ENCODE peak calls at places on chromosomes 4 and X, in ten cellular contexts. Y is mesenchymal stem cell, G is GM12864, P is DND-41, M is A549, K is ascending aorta, Q is H7, O is mesendoderm, C is H1, S is retinal pigment epithelial cell. T is an unnamed sample.

GRCh38 chr4:175469519-175469918 is 342.5 kb downstream of the GPM6A start:
- DNase-seq in Y (peak), G (no peak), P (no peak), M (peak), K (no peak), Q (no peak), O (peak), C (peak), S (no peak), T (no peak)

GRCh38 chrX:140701480-140701879 is 8.1 kb upstream of the LINC00632 start:
- DNase-seq in Y (peak), G (no peak), P (no peak), M (peak), K (no peak), Q (no peak), O (no peak), C (no peak), S (no peak), T (no peak)

GRCh38 chr4:5619913-5620625 is 88.3 kb downstream of the EVC2 start:
- DNase-seq in Y (peak), G (no peak), P (no peak), M (no peak), K (no peak), Q (peak), O (no peak), C (no peak), S (no peak), T (no peak)

GRCh38 chr4:165199722-165200121 is 7.6 kb upstream of the KLHL2 start:
- DNase-seq in Y (no peak), G (no peak), P (no peak), M (no peak), K (no peak), Q (no peak), O (no peak), C (no peak), S (peak), T (no peak)

GRCh38 chr4:81260443-81261102 is 45.6 kb upstream of the PRKG2 start:
- DNase-seq in Y (no peak), G (no peak), P (no peak), M (no peak), K (no peak), Q (peak), O (peak), C (peak), S (no peak), T (no peak)

GRCh38 chr4:180060159-180060889 is 2182.9 kb upstream of the TENM3 start:
- DNase-seq in Y (peak), G (no peak), P (no peak), M (peak), K (no peak), Q (peak), O (peak), C (no peak), S (no peak), T (no peak)

GRCh38 chr4:87848622-87849351 is 16.0 kb downstream of the MEPE start:
- DNase-seq in Y (peak), G (no peak), P (peak), M (peak), K (peak), Q (no peak), O (peak), C (no peak), S (no peak), T (no peak)

GRCh38 chrX:1657367-1658082 is 42.7 kb downstream of the ASMT start:
- DNase-seq in Y (no peak), G (peak), P (no peak), M (peak), K (no peak), Q (no peak), O (no peak), C (no peak), S (no peak), T (no peak)

GRCh38 chr4:75512336-75513211 is 1.6 kb downstream of the RCHY1 start:
- DNase-seq in Y (peak), G (no peak), P (no peak), M (no peak), K (no peak), Q (no peak), O (peak), C (no peak), S (no peak), T (no peak)

GRCh38 chrX:110168585-110168984 is 149.3 kb downstream of the AMMECR1 start:
- DNase-seq in Y (no peak), G (no peak), P (no peak), M (no peak), K (no peak), Q (no peak), O (no peak), C (no peak), S (no peak), T (no peak)

GRCh38 chrX:119802546-119802945 is 11.1 kb upstream of the RPL39 start:
- DNase-seq in Y (no peak), G (no peak), P (no peak), M (no peak), K (no peak), Q (no peak), O (no peak), C (no peak), S (no peak), T (no peak)

GRCh38 chr4:186807131-186807530 is 83.5 kb upstream of the FAT1 start:
- DNase-seq in Y (no peak), G (no peak), P (no peak), M (no peak), K (no peak), Q (no peak), O (no peak), C (no peak), S (no peak), T (no peak)

GRCh38 chrX:150157291-150157690 is 205.8 kb upstream of the MAMLD1 start:
- DNase-seq in Y (no peak), G (no peak), P (no peak), M (no peak), K (no peak), Q (no peak), O (no peak), C (no peak), S (no peak), T (no peak)

GRCh38 chr4:79599691-79600090 is 191.7 kb upstream of the GK2 start:
- DNase-seq in Y (no peak), G (no peak), P (no peak), M (no peak), K (no peak), Q (no peak), O (no peak), C (no peak), S (no peak), T (no peak)

GRCh38 chr4:119238068-119238722 is 25.7 kb downstream of the USP53 start:
- DNase-seq in Y (no peak), G (peak), P (no peak), M (no peak), K (no peak), Q (no peak), O (peak), C (no peak), S (no peak), T (no peak)

GRCh38 chrX:44183329-44183728 is 160.1 kb downstream of the EFHC2 start:
- DNase-seq in Y (no peak), G (no peak), P (no peak), M (no peak), K (no peak), Q (no peak), O (no peak), C (no peak), S (no peak), T (no peak)

GRCh38 chr4:37749398-37749988 is 63.3 kb upstream of the RELL1 start:
- DNase-seq in Y (no peak), G (no peak), P (no peak), M (no peak), K (no peak), Q (no peak), O (no peak), C (no peak), S (no peak), T (no peak)

GRCh38 chr4:26140150-26140898 is 180.5 kb upstream of the RBPJ start:
- DNase-seq in Y (peak), G (no peak), P (no peak), M (no peak), K (no peak), Q (peak), O (peak), C (no peak), S (no peak), T (no peak)

GRCh38 chr4:23202712-23203247 is 510.0 kb downstream of the GBA3 start:
- DNase-seq in Y (no peak), G (no peak), P (no peak), M (no peak), K (no peak), Q (no peak), O (no peak), C (no peak), S (no peak), T (no peak)

GRCh38 chrX:20507901-20508620 is 241.4 kb upstream of the RPS6KA3 start:
- DNase-seq in Y (no peak), G (no peak), P (no peak), M (no peak), K (no peak), Q (no peak), O (no peak), C (no peak), S (no peak), T (no peak)

GRCh38 chr4:19309365-19309764 is 942.3 kb upstream of the SLIT2 start:
- DNase-seq in Y (peak), G (no peak), P (no peak), M (no peak), K (no peak), Q (no peak), O (peak), C (no peak), S (peak), T (no peak)

GRCh38 chr4:52824603-52825310 is 37.4 kb upstream of the RASL11B start:
- DNase-seq in Y (peak), G (no peak), P (no peak), M (no peak), K (no peak), Q (no peak), O (peak), C (no peak), S (peak), T (no peak)

GRCh38 chrX:11435568-11435967 is 142.4 kb downstream of the AMELX start:
- DNase-seq in Y (peak), G (no peak), P (no peak), M (no peak), K (no peak), Q (no peak), O (no peak), C (no peak), S (peak), T (no peak)

GRCh38 chr4:137283737-137284136 is 248.6 kb downstream of the PCDH18 start:
- DNase-seq in Y (peak), G (no peak), P (no peak), M (no peak), K (no peak), Q (peak), O (peak), C (no peak), S (no peak), T (no peak)

GRCh38 chr4:140019619-140020367 is 134.2 kb downstream of the MAML3 start:
- DNase-seq in Y (no peak), G (no peak), P (no peak), M (peak), K (no peak), Q (no peak), O (no peak), C (no peak), S (no peak), T (no peak)

GRCh38 chr4:99945718-99946345 is 586 bp downstream of the DNAJB14 start:
- DNase-seq in Y (peak), G (no peak), P (no peak), M (peak), K (no peak), Q (peak), O (peak), C (no peak), S (no peak), T (no peak)

GRCh38 chr4:152007108-152007507 is 246.3 kb upstream of the GATB start:
- DNase-seq in Y (no peak), G (no peak), P (no peak), M (no peak), K (no peak), Q (no peak), O (no peak), C (no peak), S (no peak), T (no peak)

DNA sequence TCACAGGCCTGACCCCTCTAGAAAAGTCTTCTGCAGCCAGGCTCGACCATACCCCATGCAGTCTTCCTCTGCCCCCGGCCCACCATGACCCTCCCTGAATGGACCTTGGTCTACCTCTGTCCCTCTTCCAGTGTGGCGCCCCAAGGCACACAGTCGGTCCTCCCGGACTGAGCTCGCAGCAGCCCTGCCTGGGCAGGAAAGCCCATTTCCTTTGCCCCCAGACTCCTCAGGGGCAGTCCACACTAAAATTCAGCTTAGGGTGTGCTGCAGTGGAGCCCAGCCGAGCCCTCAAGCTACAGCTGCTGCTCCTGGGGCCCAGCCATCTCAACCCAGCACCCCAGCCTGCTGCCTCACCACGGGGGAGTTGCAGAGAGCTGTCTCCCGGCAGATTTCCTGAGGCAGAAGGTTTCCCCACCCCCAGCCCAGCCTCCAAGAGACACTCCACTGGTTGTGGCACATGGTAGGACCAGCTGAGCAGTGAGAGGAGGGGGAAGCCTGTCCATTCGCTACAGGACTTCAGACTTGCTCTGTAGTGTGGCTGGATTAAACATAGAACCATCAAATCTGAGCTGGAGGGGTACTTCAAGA is 37.5 kb upstream of the IQSEC2 start:
- DNase-seq in Y (no peak), G (no peak), P (no peak), M (no peak), K (no peak), Q (peak), O (no peak), C (no peak), S (no peak), T (no peak)
- H3K4me3 ChIP-seq in Y (peak), G (no peak), P (no peak), M (no peak), K (no peak), Q (peak), O (no peak), C (no peak), S (no peak), T (no peak)

GRCh38 chr4:185532327-185532726 is 3.0 kb downstream of the PDLIM3 start:
- DNase-seq in Y (no peak), G (no peak), P (no peak), M (no peak), K (no peak), Q (no peak), O (no peak), C (no peak), S (no peak), T (no peak)
- H3K4me3 ChIP-seq in Y (no peak), G (no peak), P (no peak), M (no peak), K (peak), Q (no peak), O (no peak), C (no peak), S (no peak), T (no peak)

DNA sequence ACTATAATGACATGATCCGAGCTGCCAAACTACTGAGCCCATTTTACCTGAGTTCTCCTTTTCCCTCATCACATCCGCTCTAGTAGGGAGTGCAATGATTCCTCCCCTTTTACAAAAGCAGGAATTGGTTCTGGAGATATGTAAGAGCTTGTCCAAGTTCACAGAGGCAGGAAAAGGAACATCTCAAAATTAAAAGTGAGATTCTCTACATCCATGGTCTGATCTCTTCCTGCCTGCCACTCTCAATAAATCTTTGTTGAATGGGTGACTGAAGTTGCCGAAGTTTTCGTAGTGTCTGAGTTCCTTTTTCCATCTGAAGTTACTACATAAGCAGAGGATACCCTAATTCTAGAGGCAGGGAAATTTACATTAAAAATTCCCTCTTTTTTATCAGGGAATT is at the start of gene FGFBP1:
- DNase-seq in Y (no peak), G (no peak), P (no peak), M (no peak), K (no peak), Q (no peak), O (no peak), C (no peak), S (no peak), T (no peak)
- H3K4me3 ChIP-seq in Y (no peak), G (no peak), P (no peak), M (no peak), K (no peak), Q (no peak), O (no peak), C (no peak), S (no peak), T (no peak)

GRCh38 chr4:4502694-4503311 is 39.0 kb downstream of the STX18 start:
- DNase-seq in Y (peak), G (no peak), P (peak), M (no peak), K (no peak), Q (no peak), O (peak), C (no peak), S (no peak), T (peak)
- H3K4me3 ChIP-seq in Y (no peak), G (peak), P (peak), M (no peak), K (no peak), Q (no peak), O (no peak), C (no peak), S (no peak), T (peak)

GRCh38 chr4:168634276-168634802 is 137.5 kb downstream of the PALLD start:
- DNase-seq in Y (peak), G (no peak), P (no peak), M (no peak), K (no peak), Q (peak), O (peak), C (no peak), S (peak), T (no peak)
- H3K4me3 ChIP-seq in Y (no peak), G (no peak), P (no peak), M (peak), K (peak), Q (no peak), O (no peak), C (no peak), S (peak), T (no peak)

GRCh38 chrX:68832101-68832416 is 3.2 kb downstream of the EFNB1 start:
- DNase-seq in Y (peak), G (no peak), P (peak), M (no peak), K (peak), Q (peak), O (peak), C (no peak), S (peak), T (no peak)

GRCh38 chrX:68829594-68830485 is 1.0 kb downstream of the EFNB1 start:
- DNase-seq in Y (peak), G (no peak), P (no peak), M (peak), K (peak), Q (peak), O (no peak), C (no peak), S (no peak), T (peak)

GRCh38 chrX:68832516-68833447 is 4.0 kb downstream of the EFNB1 start:
- DNase-seq in Y (no peak), G (no peak), P (no peak), M (no peak), K (peak), Q (peak), O (no peak), C (no peak), S (no peak), T (no peak)

GRCh38 chrX:68830486-68831404 is 1.9 kb downstream of the EFNB1 start:
- DNase-seq in Y (no peak), G (no peak), P (no peak), M (no peak), K (peak), Q (peak), O (no peak), C (no peak), S (no peak), T (no peak)

GRCh38 chrX:68831405-68832100 is 2.7 kb downstream of the EFNB1 start:
- DNase-seq in Y (peak), G (no peak), P (no peak), M (no peak), K (peak), Q (peak), O (no peak), C (no peak), S (no peak), T (no peak)
- H3K4me3 ChIP-seq in Y (peak), G (no peak), P (no peak), M (no peak), K (peak), Q (peak), O (no peak), C (peak), S (no peak), T (no peak)

DNA sequence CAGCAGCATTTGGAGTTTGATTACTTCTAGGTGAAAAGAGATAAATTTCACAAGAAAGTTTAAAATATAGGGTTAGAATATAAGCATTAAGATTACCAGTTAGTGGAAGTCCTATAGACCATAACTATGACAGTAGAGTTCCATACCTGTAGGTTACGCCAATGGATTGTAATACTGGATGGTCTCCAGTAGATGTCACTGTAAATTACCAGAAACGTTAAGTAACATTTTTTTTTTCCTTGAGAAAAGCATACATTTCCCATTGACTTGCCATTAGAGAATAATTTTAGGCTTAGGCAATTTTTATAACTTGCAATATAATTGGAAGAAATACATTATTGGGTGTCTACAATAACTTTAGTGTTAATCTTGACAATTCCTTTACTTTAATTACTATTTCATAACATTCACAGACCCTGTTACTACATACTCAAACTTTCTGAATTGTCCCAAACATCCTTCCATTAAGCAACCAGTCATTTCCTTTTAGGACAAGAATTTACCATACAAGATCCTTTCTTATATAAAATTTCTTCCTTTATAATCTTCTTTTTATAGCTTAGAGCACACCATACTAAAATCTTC is 304.1 kb upstream of the TECRL start:
- DNase-seq in Y (peak), G (no peak), P (no peak), M (peak), K (no peak), Q (no peak), O (peak), C (no peak), S (peak), T (no peak)
- H3K4me3 ChIP-seq in Y (no peak), G (no peak), P (no peak), M (no peak), K (no peak), Q (no peak), O (no peak), C (no peak), S (no peak), T (no peak)

GRCh38 chr4:72701987-72702819 is 133.2 kb upstream of the ADAMTS3 start:
- DNase-seq in Y (peak), G (peak), P (peak), M (peak), K (no peak), Q (peak), O (peak), C (no peak), S (peak), T (no peak)
- H3K4me3 ChIP-seq in Y (peak), G (peak), P (no peak), M (peak), K (peak), Q (no peak), O (no peak), C (no peak), S (peak), T (no peak)

GRCh38 chr4:89331197-89331596 is 23.6 kb upstream of the GPRIN3 start:
- DNase-seq in Y (no peak), G (no peak), P (no peak), M (no peak), K (no peak), Q (no peak), O (no peak), C (no peak), S (no peak), T (no peak)
- H3K4me3 ChIP-seq in Y (no peak), G (no peak), P (no peak), M (no peak), K (no peak), Q (no peak), O (no peak), C (no peak), S (no peak), T (no peak)

T was measured in naive thymus-derived CD4-positive, alpha-beta T cell.